ENCODE peak calls at places on chromosomes 3 and 15, in four cellular contexts. One of them, this sample, is unnamed.

GRCh38 chr15:68204361-68204760 is 771 bp downstream of the CALML4 start:
- DNase-seq in H1: no peak
- DNase-seq in mesendoderm: no peak
- DNase-seq in IMR-90: no peak
- DNase-seq in this sample: no peak

GRCh38 chr3:186596568-186597287 is 16.1 kb upstream of the AHSG start:
- DNase-seq in IMR-90: peak; percentile 16
- DNase-seq in mesendoderm: peak; percentile 96
- DNase-seq in H1: no peak
- DNase-seq in this sample: peak; percentile 76

GRCh38 chr3:69425249-69425648 is 39.4 kb upstream of the FRMD4B start:
- DNase-seq in IMR-90: peak; percentile 7
- DNase-seq in H1: no peak
- DNase-seq in mesendoderm: peak; percentile 54
- DNase-seq in this sample: peak; percentile 37

GRCh38 chr15:80010131-80010673 is 39.2 kb upstream of the BCL2A1 start:
- DNase-seq in mesendoderm: no peak
- DNase-seq in IMR-90: no peak
- DNase-seq in H1: no peak
- DNase-seq in this sample: no peak

GRCh38 chr3:193830791-193831191 is 237.8 kb downstream of the OPA1 start:
- DNase-seq in H1: no peak
- DNase-seq in mesendoderm: no peak
- DNase-seq in IMR-90: no peak
- DNase-seq in this sample: no peak

GRCh38 chr3:169940486-169941181 is 26.0 kb upstream of the SEC62 start:
- DNase-seq in H1: no peak
- DNase-seq in IMR-90: no peak
- DNase-seq in mesendoderm: no peak
- DNase-seq in this sample: no peak

GRCh38 chr3:8458711-8459110 is 42.9 kb upstream of the LMCD1 start:
- DNase-seq in IMR-90: peak; percentile 95
- DNase-seq in mesendoderm: no peak
- DNase-seq in H1: no peak
- DNase-seq in this sample: no peak

GRCh38 chr3:195774917-195775316 is 36.8 kb downstream of the MUC4 start:
- DNase-seq in H1: peak; percentile 21
- DNase-seq in IMR-90: no peak
- DNase-seq in mesendoderm: peak; percentile 63
- DNase-seq in this sample: peak; percentile 80

GRCh38 chr3:4757949-4758855 is 221.0 kb upstream of the BHLHE40 start:
- DNase-seq in mesendoderm: peak; percentile 26
- DNase-seq in H1: no peak
- DNase-seq in IMR-90: no peak
- DNase-seq in this sample: no peak

GRCh38 chr15:68654786-68655560 is 76.2 kb downstream of the CORO2B start:
- DNase-seq in IMR-90: no peak
- DNase-seq in mesendoderm: no peak
- DNase-seq in H1: no peak
- DNase-seq in this sample: no peak

GRCh38 chr15:34248190-34248589 is 23.4 kb downstream of the EMC4 start:
- DNase-seq in H1: no peak
- DNase-seq in IMR-90: no peak
- DNase-seq in mesendoderm: no peak
- DNase-seq in this sample: no peak
- H4K5ac ChIP-seq in H1: no peak overlapping the region
- H4K5ac ChIP-seq in IMR-90: no peak overlapping the region
- H4K5ac ChIP-seq in mesendoderm: no peak overlapping the region
- H4K5ac ChIP-seq in this sample: no peak overlapping the region

DNA sequence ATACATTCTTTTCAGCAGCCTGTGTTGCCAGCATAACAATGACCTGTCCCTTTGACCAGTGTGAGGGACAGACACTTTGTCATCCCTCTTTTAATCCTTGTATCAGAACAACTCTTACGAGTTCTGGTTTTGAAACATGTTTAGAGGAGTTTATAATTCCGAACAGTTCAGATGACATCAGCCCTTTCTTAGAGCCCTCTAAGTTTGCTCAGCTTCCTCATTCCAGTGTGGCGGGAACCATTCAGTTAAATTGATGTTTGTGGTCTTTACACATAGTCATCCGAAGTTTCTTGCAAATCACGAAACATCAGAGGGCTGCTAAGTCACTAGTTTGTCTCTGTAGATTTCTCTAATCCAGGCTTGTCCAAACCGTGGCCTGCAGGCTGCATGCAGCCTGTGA is 102.5 kb downstream of the AKAP13 start:
- DNase-seq in H1: no peak
- DNase-seq in mesendoderm: no peak
- DNase-seq in IMR-90: peak; percentile 92
- DNase-seq in this sample: no peak
- H2BK5ac ChIP-seq in H1: no peak overlapping the region
- H2BK5ac ChIP-seq in mesendoderm: no peak overlapping the region
- H2BK5ac ChIP-seq in IMR-90: peak overlapping the region; percentile 82
- H2BK5ac ChIP-seq in this sample: no peak overlapping the region

GRCh38 chr3:140135461-140135860 is 200.5 kb downstream of the CLSTN2 start:
- DNase-seq in H1: no peak
- DNase-seq in mesendoderm: no peak
- DNase-seq in IMR-90: no peak
- DNase-seq in this sample: no peak
- H4K5ac ChIP-seq in H1: no peak overlapping the region
- H4K5ac ChIP-seq in mesendoderm: no peak overlapping the region
- H4K5ac ChIP-seq in IMR-90: no peak overlapping the region
- H4K5ac ChIP-seq in this sample: no peak overlapping the region

GRCh38 chr3:31980530-31981205 is 394 bp downstream of the OSBPL10 start:
- DNase-seq in mesendoderm: peak; percentile 86
- DNase-seq in IMR-90: peak; percentile 54
- DNase-seq in H1: no peak
- DNase-seq in this sample: peak; percentile 80
- H2BK5ac ChIP-seq in mesendoderm: no peak overlapping the region
- H2BK5ac ChIP-seq in IMR-90: peak overlapping the region; percentile 31
- H2BK5ac ChIP-seq in H1: peak overlapping the region; percentile 86
- H2BK5ac ChIP-seq in this sample: no peak overlapping the region

DNA sequence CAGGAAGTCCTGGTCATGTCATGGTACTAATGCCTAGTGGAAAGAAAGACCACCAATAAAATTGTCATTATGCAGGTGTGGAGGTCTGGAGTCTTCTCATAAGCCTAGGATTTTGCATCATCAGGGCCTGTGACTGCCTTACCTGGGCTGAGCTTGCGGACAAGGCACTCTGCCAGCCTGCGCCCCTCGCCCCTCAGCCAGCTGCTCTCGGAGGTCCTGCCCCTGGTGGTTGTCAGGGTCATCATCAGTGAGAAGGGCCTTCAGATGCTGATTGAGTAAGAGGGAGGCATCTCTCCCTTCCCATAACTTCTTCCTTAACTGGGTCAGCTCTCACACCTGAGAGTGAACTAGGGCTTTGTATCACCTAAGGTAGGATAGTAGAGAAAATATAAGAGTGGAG is 132.8 kb downstream of the DCLK3 start:
- DNase-seq in H1: no peak
- DNase-seq in IMR-90: no peak
- DNase-seq in mesendoderm: peak; percentile 7
- DNase-seq in this sample: no peak
- H4K5ac ChIP-seq in H1: no peak overlapping the region
- H4K5ac ChIP-seq in IMR-90: no peak overlapping the region
- H4K5ac ChIP-seq in mesendoderm: no peak overlapping the region
- H4K5ac ChIP-seq in this sample: no peak overlapping the region

GRCh38 chr3:129278970-129279906 is 568 bp downstream of the HMCES start:
- DNase-seq in IMR-90: peak; percentile 67
- DNase-seq in mesendoderm: peak; percentile 83
- DNase-seq in H1: peak; percentile 34
- DNase-seq in this sample: peak; percentile 76
- H2BK5ac ChIP-seq in IMR-90: peak overlapping the region; percentile 37
- H2BK5ac ChIP-seq in mesendoderm: no peak overlapping the region
- H2BK5ac ChIP-seq in H1: peak overlapping the region; percentile 49
- H2BK5ac ChIP-seq in this sample: peak overlapping the region; percentile 2

GRCh38 chr15:91566116-91566515 is 287.4 kb upstream of the SLCO3A1 start:
- DNase-seq in H1: no peak
- DNase-seq in IMR-90: no peak
- DNase-seq in mesendoderm: no peak
- DNase-seq in this sample: no peak
- H4K5ac ChIP-seq in H1: no peak overlapping the region
- H4K5ac ChIP-seq in IMR-90: no peak overlapping the region
- H4K5ac ChIP-seq in mesendoderm: no peak overlapping the region
- H4K5ac ChIP-seq in this sample: no peak overlapping the region

DNA sequence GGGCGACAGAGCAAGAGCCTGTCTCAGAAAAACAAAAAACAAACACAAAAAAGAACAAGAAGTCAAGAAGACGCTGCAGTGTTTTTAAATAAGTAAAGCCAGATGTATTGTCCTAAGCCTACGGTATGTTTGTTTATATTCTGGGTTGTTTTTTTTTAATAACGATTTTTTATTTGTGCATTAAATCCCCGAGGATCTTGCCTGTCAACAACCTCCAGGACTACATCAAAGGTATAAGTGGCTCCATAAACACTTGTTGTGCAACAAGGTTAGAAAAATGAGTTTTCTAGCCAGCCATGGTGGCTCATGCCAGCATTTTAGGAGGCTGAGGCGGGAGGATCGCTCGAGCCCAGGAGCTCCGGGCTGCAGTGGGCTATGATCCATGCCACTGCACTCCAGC is 26.1 kb downstream of the ITGB5 start:
- DNase-seq in H1: no peak
- DNase-seq in IMR-90: no peak
- DNase-seq in mesendoderm: no peak
- DNase-seq in this sample: no peak
- H2BK5ac ChIP-seq in H1: no peak overlapping the region
- H2BK5ac ChIP-seq in IMR-90: peak overlapping the region; percentile 53
- H2BK5ac ChIP-seq in mesendoderm: no peak overlapping the region
- H2BK5ac ChIP-seq in this sample: no peak overlapping the region